ENCODE peak calls at places on chromosomes 2 and 18, in ten cellular contexts. Q, C, N, V, W, O, G, D, Y and F are unnamed samples.

GRCh38 chr2:216246741-216247140 is 125.5 kb downstream of the MARCHF4 start:
- DNase-seq in Q (no peak), C (no peak), N (no peak), V (no peak), W (no peak), O (no peak), G (no peak), D (no peak), Y (no peak), F (no peak)

GRCh38 chr18:38359258-38359657 is 793.7 kb upstream of the CELF4 start:
- DNase-seq in Q (no peak), C (no peak), N (no peak), V (no peak), W (no peak), O (no peak), G (no peak), D (no peak), Y (no peak), F (no peak)

GRCh38 chr2:229731916-229732315 is 17.6 kb upstream of the DNER start:
- DNase-seq in Q (no peak), C (no peak), N (no peak), V (no peak), W (no peak), O (no peak), G (no peak), D (no peak), Y (no peak), F (no peak)

GRCh38 chr2:54709341-54709809 is 14.1 kb upstream of the EML6 start:
- DNase-seq in Q (no peak), C (no peak), N (no peak), V (no peak), W (no peak), O (no peak), G (no peak), D (no peak), Y (no peak), F (no peak)

GRCh38 chr18:50183556-50183955 is 11.4 kb downstream of the MYO5B start:
- DNase-seq in Q (peak), C (no peak), N (no peak), V (no peak), W (no peak), O (no peak), G (no peak), D (no peak), Y (peak), F (no peak)

GRCh38 chr18:36101943-36102342 is 27.2 kb downstream of the SLC39A6 start:
- DNase-seq in Q (no peak), C (no peak), N (no peak), V (no peak), W (no peak), O (no peak), G (no peak), D (no peak), Y (no peak), F (no peak)

GRCh38 chr2:152580722-152581121 is 136.5 kb downstream of the PRPF40A start:
- DNase-seq in Q (no peak), C (no peak), N (no peak), V (no peak), W (no peak), O (no peak), G (no peak), D (no peak), Y (no peak), F (no peak)

GRCh38 chr2:44233450-44234128 is 41.7 kb upstream of the SLC3A1 start:
- DNase-seq in Q (peak), C (no peak), N (no peak), V (no peak), W (no peak), O (no peak), G (no peak), D (no peak), Y (no peak), F (peak)

GRCh38 chr2:228065686-228066085 is 115.8 kb downstream of the SPHKAP start:
- DNase-seq in Q (no peak), C (no peak), N (no peak), V (no peak), W (no peak), O (no peak), G (no peak), D (no peak), Y (no peak), F (no peak)

GRCh38 chr18:77679869-77680268 is 430.2 kb downstream of the GALR1 start:
- DNase-seq in Q (no peak), C (no peak), N (no peak), V (no peak), W (no peak), O (no peak), G (no peak), D (no peak), Y (no peak), F (no peak)

GRCh38 chr18:35042389-35043066 is 1.3 kb downstream of the MAPRE2 start:
- DNase-seq in Q (no peak), C (no peak), N (no peak), V (no peak), W (no peak), O (no peak), G (no peak), D (no peak), Y (peak), F (no peak)

GRCh38 chr2:205681836-205682238 is 464 bp upstream of the NRP2 start:
- DNase-seq in Q (no peak), C (no peak), N (no peak), V (no peak), W (no peak), O (no peak), G (no peak), D (no peak), Y (peak), F (no peak)

GRCh38 chr18:78696698-78697435 is 282.8 kb upstream of the SALL3 start:
- DNase-seq in Q (no peak), C (peak), N (no peak), V (no peak), W (no peak), O (no peak), G (no peak), D (no peak), Y (no peak), F (no peak)

GRCh38 chr2:240786871-240787311 is 33.1 kb downstream of the KIF1A start:
- DNase-seq in Q (no peak), C (peak), N (no peak), V (no peak), W (no peak), O (no peak), G (no peak), D (no peak), Y (no peak), F (no peak)

GRCh38 chr2:180125245-180125962 is 118.3 kb upstream of the CWC22 start:
- DNase-seq in Q (peak), C (peak), N (peak), V (peak), W (peak), O (peak), G (peak), D (peak), Y (peak), F (peak)

GRCh38 chr2:149928026-149928425 is 340.5 kb upstream of the MMADHC start:
- DNase-seq in Q (no peak), C (no peak), N (no peak), V (no peak), W (no peak), O (no peak), G (no peak), D (no peak), Y (no peak), F (no peak)

GRCh38 chr2:228644199-228644598 is 462.7 kb upstream of the SPHKAP start:
- DNase-seq in Q (no peak), C (no peak), N (no peak), V (no peak), W (no peak), O (no peak), G (no peak), D (no peak), Y (no peak), F (no peak)

GRCh38 chr2:50951416-50951815 is 80.5 kb downstream of the NRXN1 start:
- DNase-seq in Q (peak), C (no peak), N (no peak), V (no peak), W (no peak), O (no peak), G (no peak), D (no peak), Y (no peak), F (no peak)

GRCh38 chr18:74284501-74285004 is 7.2 kb downstream of the CYB5A start:
- DNase-seq in Q (no peak), C (no peak), N (no peak), V (no peak), W (no peak), O (no peak), G (peak), D (no peak), Y (no peak), F (no peak)